ENCODE peak calls at places on chromosomes 5 and 9, in five cellular contexts. T is transverse colon, Q is HCT116, N is HepG2, L is stomach. C is an unnamed sample. For H3K9me3 and H3K36me3, the result is how much of the 10 kb centered on the place peaks cover.

GRCh38 chr5:147534172-147534951 is 24.5 kb upstream of the DPYSL3 start:
- DNase-seq in N (no peak), L (no peak), T (no peak), Q (no peak), C (no peak)

GRCh38 chr5:93581738-93582414 is 857 bp upstream of the NR2F1-AS1 start:
- DNase-seq in T (no peak), Q (peak), L (no peak), N (peak), C (no peak)

GRCh38 chr5:74542477-74542876 is 98.1 kb downstream of the ENC1 start:
- DNase-seq in Q (no peak), T (no peak), N (no peak), L (no peak), C (no peak)

GRCh38 chr9:19133549-19134345 is 6.5 kb upstream of the PLIN2 start:
- DNase-seq in N (no peak), L (no peak), Q (no peak), T (no peak), C (no peak)

GRCh38 chr9:36853233-36853632 is 180.8 kb downstream of the PAX5 start:
- DNase-seq in L (no peak), T (no peak), Q (no peak), N (no peak), C (no peak)

GRCh38 chr5:5313081-5313736 is 109.3 kb upstream of the ICE1 start:
- DNase-seq in T (no peak), Q (no peak), N (peak), L (no peak), C (no peak)

GRCh38 chr9:9305600-9305999 is 1307.2 kb downstream of the PTPRD start:
- DNase-seq in Q (no peak), T (no peak), N (no peak), L (no peak), C (no peak)

GRCh38 chr9:132516301-132516700 is 66.1 kb upstream of the BARHL1 start:
- DNase-seq in N (no peak), Q (no peak), L (no peak), T (no peak), C (no peak)

GRCh38 chr5:125011419-125011818 is 265.0 kb upstream of the ZNF608 start:
- DNase-seq in T (no peak), L (no peak), N (peak), Q (no peak), C (no peak)

GRCh38 chr5:65812648-65813047 is 90.6 kb downstream of the NLN start:
- DNase-seq in T (peak), N (no peak), Q (peak), L (peak), C (no peak)

GRCh38 chr5:170443624-170444023 is 54.5 kb upstream of the KCNMB1 start:
- DNase-seq in N (no peak), T (no peak), L (no peak), Q (no peak), C (no peak)

GRCh38 chr9:112569186-112569585 is 82.6 kb downstream of the KIAA1958 start:
- DNase-seq in T (no peak), N (no peak), L (no peak), Q (no peak), C (no peak)

GRCh38 chr9:134621558-134622110 is 20.0 kb upstream of the COL5A1 start:
- DNase-seq in Q (no peak), L (no peak), N (no peak), T (no peak), C (no peak)

GRCh38 chr5:175365866-175366265 is 78.1 kb downstream of the DRD1 start:
- DNase-seq in L (no peak), T (no peak), N (no peak), Q (no peak), C (no peak)

GRCh38 chr5:148909766-148910165 is 83.4 kb downstream of the ADRB2 start:
- DNase-seq in T (peak), L (no peak), N (no peak), Q (no peak), C (no peak)

GRCh38 chr9:137166242-137167112 is 3.4 kb downstream of the LRRC26 start:
- DNase-seq in L (no peak), T (no peak), N (no peak), Q (no peak), C (no peak)

GRCh38 chr5:65874241-65874640 is 52.1 kb upstream of the ERBIN start:
- DNase-seq in L (no peak), T (no peak), Q (no peak), N (no peak), C (no peak)

GRCh38 chr5:134600600-134600999 is 32.0 kb downstream of the SAR1B start:
- DNase-seq in T (no peak), L (no peak), Q (no peak), N (no peak), C (no peak)

GRCh38 chr9:137772281-137772873 is 105.2 kb upstream of the CACNA1B start:
- DNase-seq in L (no peak), Q (no peak), T (no peak), N (no peak), C (no peak)

GRCh38 chr5:159765034-159765433 is 151.2 kb upstream of the ADRA1B start:
- DNase-seq in L (no peak), T (no peak), N (no peak), Q (no peak), C (no peak)

GRCh38 chr5:74337252-74338100 is 303.1 kb downstream of the ENC1 start:
- DNase-seq in N (no peak), T (no peak), L (no peak), Q (no peak), C (no peak)

GRCh38 chr5:30100929-30101328 is 1092.6 kb upstream of the CDH6 start:
- DNase-seq in T (no peak), L (no peak), Q (no peak), N (no peak), C (no peak)

GRCh38 chr9:77854258-77854915 is 177.2 kb downstream of the GNAQ start:
- DNase-seq in L (no peak), Q (no peak), N (no peak), T (no peak), C (no peak)

GRCh38 chr9:90124961-90125360 is 517.7 kb downstream of the DIRAS2 start:
- DNase-seq in L (no peak), N (no peak), T (no peak), Q (no peak), C (no peak)

GRCh38 chr9:14616188-14616982 is 76.8 kb downstream of the ZDHHC21 start:
- DNase-seq in Q (peak), T (no peak), N (peak), L (no peak), C (no peak)

GRCh38 chr5:105702323-105702722 is 1968.4 kb downstream of the EFNA5 start:
- DNase-seq in N (no peak), L (no peak), Q (no peak), T (no peak), C (no peak)
- H3K9me3 ChIP-seq in N (under half), L (under half), Q (under half), T (under half), C (under half)

DNA sequence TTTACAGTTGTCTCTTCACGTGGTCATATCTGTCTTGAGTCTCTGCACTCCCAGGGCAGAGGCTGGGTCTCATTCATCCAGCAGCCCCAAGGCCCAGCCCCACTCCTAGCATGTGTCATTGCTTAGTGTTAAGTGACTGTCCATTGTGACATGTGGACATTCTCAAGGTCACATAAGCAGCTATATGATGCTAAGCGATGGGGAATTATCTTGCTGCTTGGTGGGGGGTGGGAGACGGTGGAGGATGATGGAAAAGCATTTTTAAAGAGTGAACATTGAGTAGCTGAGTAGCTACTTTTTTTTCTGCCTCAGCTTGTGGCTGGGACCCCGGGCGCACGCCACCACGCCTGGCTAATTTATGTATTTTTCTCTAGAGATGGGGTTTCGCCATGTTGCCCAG is at the start of gene C9orf153:
- DNase-seq in Q (no peak), N (no peak), T (no peak), L (no peak), C (no peak)
- TF ChIP-seq POLR2AphosphoS5 in Q (no peak), N (no peak), T (no peak), L (no peak), C (no peak)

DNA sequence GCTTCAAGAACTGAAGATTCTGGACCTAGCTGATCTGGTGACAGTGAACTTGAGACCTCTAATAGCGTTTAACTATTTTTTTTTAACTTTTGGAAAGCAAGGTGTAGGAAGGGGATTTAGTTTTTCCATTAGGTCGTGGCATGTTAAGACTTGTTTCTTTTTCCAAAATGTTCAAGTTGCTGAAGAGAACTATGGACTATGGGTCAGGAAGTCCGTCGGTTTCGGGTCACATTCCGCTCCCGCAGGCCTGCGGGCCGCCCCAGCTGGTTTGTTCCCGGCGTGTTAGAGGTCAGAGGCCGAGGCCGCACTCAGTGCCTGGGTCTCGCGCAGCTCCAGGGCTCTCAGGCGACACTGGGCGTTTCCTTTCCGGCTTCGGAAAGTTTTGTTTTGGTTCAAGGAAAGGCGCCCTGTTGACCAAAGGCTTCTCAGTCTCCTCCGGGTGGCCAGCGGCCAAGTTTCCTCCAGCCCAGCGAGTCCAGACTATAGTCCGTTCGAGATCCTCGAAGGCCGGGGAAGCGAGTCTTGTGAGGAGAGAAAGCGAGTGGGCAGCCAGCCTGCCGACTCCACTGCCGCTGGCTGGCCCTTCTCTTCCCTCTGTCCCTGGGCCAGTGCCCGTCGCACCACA is 586 bp upstream of the FCHO2 start:
- DNase-seq in N (peak), L (peak), T (peak), Q (no peak), C (peak)
- H3K36me3 ChIP-seq in N (under half), L (under half), T (under half), Q (under half), C (under half)

DNA sequence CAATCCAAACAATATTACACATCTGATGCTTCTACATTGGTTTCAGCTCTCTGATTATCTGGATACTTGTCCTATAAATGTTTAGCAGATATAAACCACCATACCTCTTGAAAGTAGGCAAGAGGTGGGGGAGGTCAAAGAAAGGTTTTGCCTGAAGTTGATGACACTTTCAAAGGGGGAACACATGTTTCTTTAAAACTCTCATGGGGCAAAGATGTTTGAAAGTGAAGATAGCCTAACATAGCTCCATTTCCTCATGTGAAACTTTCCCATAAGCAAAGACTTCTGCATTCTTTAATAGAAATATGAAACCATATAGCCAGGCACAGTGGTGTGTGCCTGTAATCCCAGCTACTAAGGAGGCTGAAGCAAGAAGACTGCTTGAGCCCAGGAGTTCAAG is 62.1 kb downstream of the CETN3 start:
- DNase-seq in T (no peak), L (no peak), Q (no peak), N (no peak), C (no peak)
- H3K9me3 ChIP-seq in T (under half), L (under half), Q (under half), N (under half), C (under half)

GRCh38 chr9:127248241-127248640 is 16.3 kb upstream of the GARNL3 start:
- DNase-seq in Q (no peak), L (no peak), T (no peak), N (no peak), C (no peak)

GRCh38 chr9:127245637-127246164 is 18.9 kb upstream of the GARNL3 start:
- DNase-seq in L (no peak), T (no peak), Q (no peak), N (no peak), C (no peak)

GRCh38 chr9:127241354-127241753 is 23.2 kb upstream of the GARNL3 start:
- DNase-seq in Q (no peak), L (no peak), N (no peak), T (no peak), C (no peak)

GRCh38 chr9:127249877-127250276 is 14.7 kb upstream of the GARNL3 start:
- DNase-seq in T (no peak), N (no peak), Q (no peak), L (no peak), C (no peak)

DNA sequence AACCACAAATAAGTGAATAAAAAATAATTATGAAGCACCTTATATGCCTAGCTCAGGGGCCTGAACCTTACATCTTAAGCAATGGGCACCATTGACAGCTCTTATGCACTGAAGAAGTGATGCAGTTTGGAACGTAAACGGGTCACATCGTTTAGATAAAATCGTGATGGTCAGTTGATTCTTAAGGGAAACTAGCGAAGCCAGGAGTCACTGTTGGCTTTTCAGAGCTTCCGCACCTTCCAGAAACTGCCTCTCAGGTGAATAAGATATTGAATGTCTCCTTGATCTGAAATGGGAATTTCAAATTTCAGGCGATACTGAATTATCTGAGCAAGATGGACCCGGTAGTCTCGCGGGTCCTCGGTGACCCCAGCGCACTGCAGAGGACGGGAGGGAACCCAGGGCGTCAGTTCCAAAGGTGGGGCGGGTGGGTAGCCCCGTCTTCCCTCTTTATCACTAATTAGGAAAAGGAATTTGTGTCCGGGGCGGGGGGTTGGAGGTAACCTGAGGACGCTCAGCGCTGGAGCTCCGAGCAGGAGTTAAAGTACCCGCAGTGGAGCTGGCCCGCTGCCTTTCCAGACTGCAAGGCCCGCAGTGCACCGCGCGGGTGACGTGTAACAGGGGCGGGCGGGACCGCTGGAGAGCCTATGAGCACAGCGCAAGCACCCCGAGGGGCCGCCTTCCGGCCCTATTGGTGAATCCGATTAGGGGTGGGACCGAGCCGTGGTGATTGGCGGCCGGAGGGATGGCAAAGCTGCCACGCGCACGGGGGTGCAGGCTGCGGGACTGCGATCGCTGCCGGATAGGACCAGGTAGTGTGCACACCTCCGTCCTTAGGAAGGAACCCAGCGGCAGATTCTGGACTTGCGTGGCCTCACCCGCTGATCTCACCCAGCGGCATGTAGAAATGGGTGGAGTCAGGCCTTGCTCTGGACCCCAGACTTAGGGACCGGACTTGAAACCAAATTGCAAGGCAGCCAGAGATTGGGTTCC is 19.7 kb upstream of the GARNL3 start:
- DNase-seq in Q (no peak), N (peak), T (peak), L (peak), C (peak)
- TF ChIP-seq POLR2AphosphoS5 in Q (no peak), N (no peak), T (peak), L (peak), C (peak)